ENCODE peak calls at places on chromosome 7, in eight cellular contexts. X is AG10803, S is neuronal stem cell, J is body of pancreas, L is KBM-7, G is gastrocnemius medialis, B is GM23248, H is NCI-H2081. W is an unnamed sample.

GRCh38 chr7:125363873-125364272 is 434.2 kb upstream of the POT1 start:
- DNase-seq in G (no peak), J (no peak), S (no peak), L (no peak), H (no peak), X (no peak), B (no peak), W (no peak)

GRCh38 chr7:3861371-3861770 is 560.3 kb downstream of the SDK1 start:
- DNase-seq in S (no peak), L (no peak), H (no peak), X (no peak), G (no peak), J (no peak), B (no peak), W (no peak)

GRCh38 chr7:17674166-17674955 is 265.9 kb downstream of the SNX13 start:
- DNase-seq in B (peak), J (no peak), S (no peak), X (peak), L (peak), H (no peak), G (no peak), W (no peak)

GRCh38 chr7:100171087-100171681 is 2.8 kb upstream of the GAL3ST4 start:
- DNase-seq in B (peak), S (peak), J (no peak), L (no peak), X (no peak), H (no peak), G (no peak), W (peak)

GRCh38 chr7:82263880-82264751 is 179.5 kb downstream of the CACNA2D1 start:
- DNase-seq in H (peak), G (no peak), S (no peak), B (no peak), X (no peak), J (no peak), L (no peak), W (no peak)

GRCh38 chr7:28984631-28985030 is 26.5 kb upstream of the TRIL start:
- DNase-seq in L (no peak), X (peak), H (no peak), S (peak), G (peak), J (no peak), B (peak), W (no peak)

GRCh38 chr7:157495594-157495993 is 158.8 kb downstream of the DNAJB6 start:
- DNase-seq in X (no peak), H (no peak), S (no peak), J (no peak), G (no peak), B (no peak), L (no peak), W (peak)

GRCh38 chr7:78588393-78588792 is 789.8 kb downstream of the PHTF2 start:
- DNase-seq in X (no peak), S (no peak), H (no peak), G (no peak), L (no peak), J (no peak), B (no peak), W (no peak)

GRCh38 chr7:10685040-10685439 is 288.6 kb upstream of the PHF14 start:
- DNase-seq in B (no peak), J (no peak), X (no peak), S (no peak), G (no peak), H (peak), L (no peak), W (no peak)

GRCh38 chr7:107505997-107506682 is 36.3 kb downstream of the GPR22 start:
- DNase-seq in H (peak), J (peak), S (no peak), B (no peak), X (no peak), L (no peak), G (no peak), W (no peak)

GRCh38 chr7:91249506-91250233 is 14.6 kb upstream of the FZD1 start:
- DNase-seq in L (no peak), H (no peak), S (no peak), X (peak), B (peak), G (no peak), J (no peak), W (no peak)

GRCh38 chr7:70647801-70648491 is 484.0 kb upstream of the GALNT17 start:
- DNase-seq in B (peak), S (no peak), L (no peak), H (no peak), X (peak), J (no peak), G (no peak), W (peak)

GRCh38 chr7:143172354-143172753 is 10.9 kb upstream of the TAS2R39 start:
- DNase-seq in G (peak), B (peak), X (peak), L (no peak), H (peak), J (peak), S (no peak), W (no peak)

GRCh38 chr7:19242246-19242645 is 97.0 kb upstream of the FERD3L start:
- DNase-seq in S (no peak), H (no peak), B (no peak), J (no peak), X (no peak), L (no peak), G (no peak), W (no peak)

GRCh38 chr7:150941983-150942590 is 36.0 kb downstream of the KCNH2 start:
- DNase-seq in B (no peak), J (peak), L (peak), S (no peak), X (no peak), G (no peak), H (peak), W (no peak)

GRCh38 chr7:148153611-148154010 is 437.0 kb upstream of the C7orf33 start:
- DNase-seq in H (peak), G (no peak), J (peak), L (no peak), S (no peak), X (no peak), B (no peak), W (no peak)

GRCh38 chr7:5557920-5558401 is 134.3 kb upstream of the TNRC18 start:
- DNase-seq in L (peak), G (peak), S (no peak), H (no peak), J (peak), B (peak), X (peak), W (peak)

GRCh38 chr7:123864438-123864837 is 19.5 kb downstream of the HYAL4 start:
- DNase-seq in H (no peak), S (no peak), J (no peak), G (no peak), B (no peak), L (no peak), X (no peak), W (no peak)

GRCh38 chr7:117322741-117323584 is at the start of gene WNT2:
- DNase-seq in J (no peak), B (peak), L (no peak), H (peak), S (peak), X (peak), G (no peak), W (peak)

GRCh38 chr7:22980422-22980821 is 33.5 kb downstream of the HYCC1 start:
- DNase-seq in J (no peak), B (peak), L (no peak), S (no peak), X (peak), G (no peak), H (no peak), W (no peak)

GRCh38 chr7:124784879-124785818 is 19.6 kb upstream of the GPR37 start:
- DNase-seq in H (peak), B (peak), L (peak), X (peak), J (peak), G (no peak), S (peak), W (peak)

GRCh38 chr7:158085741-158086695 is 501.6 kb downstream of the PTPRN2 start:
- DNase-seq in L (no peak), G (no peak), S (no peak), J (no peak), B (no peak), H (peak), X (no peak), W (no peak)

GRCh38 chr7:158702944-158703343 is 1.7 kb downstream of the NCAPG2 start:
- DNase-seq in B (no peak), J (no peak), L (no peak), G (no peak), X (no peak), H (no peak), S (no peak), W (no peak)

GRCh38 chr7:42502022-42502421 is 265.0 kb upstream of the GLI3 start:
- DNase-seq in G (no peak), X (peak), J (no peak), S (no peak), B (peak), H (no peak), L (no peak), W (no peak)

GRCh38 chr7:116139007-116139406 is 71.3 kb upstream of the TES start:
- DNase-seq in X (no peak), J (no peak), S (peak), H (no peak), B (peak), G (no peak), L (no peak), W (no peak)

GRCh38 chr7:36896956-36897594 is 172.8 kb upstream of the AOAH start:
- DNase-seq in J (no peak), B (no peak), S (no peak), X (no peak), L (no peak), H (no peak), G (no peak), W (no peak)

GRCh38 chr7:130274983-130275649 is 8.5 kb downstream of the CPA2 start:
- DNase-seq in H (peak), S (no peak), J (no peak), G (no peak), B (no peak), X (no peak), L (no peak), W (no peak)

GRCh38 chr7:130461256-130461655 is 20.4 kb upstream of the CEP41 start:
- DNase-seq in B (peak), L (no peak), H (no peak), X (peak), S (no peak), G (no peak), J (no peak), W (no peak)

GRCh38 chr7:47625861-47626444 is 44.0 kb upstream of the TNS3 start:
- DNase-seq in J (no peak), H (peak), G (no peak), L (no peak), S (no peak), B (no peak), X (no peak), W (no peak)

GRCh38 chr7:51187941-51188340 is 128.7 kb downstream of the COBL start:
- DNase-seq in S (peak), H (no peak), B (peak), L (no peak), J (peak), G (peak), X (no peak), W (no peak)

GRCh38 chr7:141558544-141559183 is 7.5 kb downstream of the AGK start:
- DNase-seq in S (no peak), G (no peak), J (no peak), B (peak), X (peak), H (peak), L (peak), W (peak)

GRCh38 chr7:156666368-156667109 is 26.0 kb downstream of the RNF32 start:
- DNase-seq in H (no peak), J (no peak), S (no peak), L (no peak), G (no peak), X (peak), B (no peak), W (no peak)

GRCh38 chr7:36784991-36785940 is 61.0 kb upstream of the AOAH start:
- DNase-seq in H (peak), S (no peak), G (peak), J (peak), L (peak), B (no peak), X (no peak), W (peak)